ENCODE peak calls at places on chromosomes 6 and 20, in seven cellular contexts. S, F, E, G, A, P and O are unnamed samples.

GRCh38 chr6:73521351-73522254 is 771 bp upstream of the EEF1A1 start:
- DNase-seq in S (peak), F (no peak), E (no peak), G (peak), A (peak), P (no peak), O (peak)

GRCh38 chr6:12060780-12061619 is 48.9 kb downstream of the HIVEP1 start:
- DNase-seq in S (peak), F (peak), E (peak), G (no peak), A (peak), P (peak), O (peak)

GRCh38 chr6:64890609-64891008 is 816.4 kb downstream of the EYS start:
- DNase-seq in S (no peak), F (no peak), E (no peak), G (no peak), A (no peak), P (no peak), O (no peak)

GRCh38 chr20:23680151-23680550 is 8.7 kb downstream of the CST4 start:
- DNase-seq in S (no peak), F (no peak), E (no peak), G (no peak), A (peak), P (no peak), O (peak)

GRCh38 chr6:112398686-112399085 is 51.6 kb downstream of the RFPL4B start:
- DNase-seq in S (no peak), F (no peak), E (no peak), G (no peak), A (no peak), P (no peak), O (no peak)

GRCh38 chr6:56911847-56912246 is 43.1 kb upstream of the BEND6 start:
- DNase-seq in S (no peak), F (no peak), E (no peak), G (no peak), A (no peak), P (no peak), O (no peak)

GRCh38 chr6:121592955-121593665 is 157.7 kb downstream of the GJA1 start:
- DNase-seq in S (no peak), F (no peak), E (no peak), G (peak), A (no peak), P (no peak), O (no peak)

GRCh38 chr6:74741608-74742007 is 464.2 kb downstream of the COL12A1 start:
- DNase-seq in S (no peak), F (no peak), E (no peak), G (no peak), A (no peak), P (no peak), O (no peak)

GRCh38 chr6:113970808-113971676 is at the start of gene HDAC2:
- DNase-seq in S (peak), F (peak), E (peak), G (peak), A (peak), P (peak), O (peak)

GRCh38 chr6:12423852-12424251 is 133.7 kb downstream of the EDN1 start:
- DNase-seq in S (no peak), F (no peak), E (no peak), G (no peak), A (no peak), P (no peak), O (no peak)

GRCh38 chr6:135647521-135647920 is 150.0 kb upstream of the AHI1 start:
- DNase-seq in S (no peak), F (no peak), E (no peak), G (no peak), A (no peak), P (no peak), O (no peak)

GRCh38 chr6:125913864-125914351 is 42.7 kb upstream of the HINT3 start:
- DNase-seq in S (no peak), F (no peak), E (no peak), G (no peak), A (no peak), P (no peak), O (no peak)

GRCh38 chr6:159044899-159045727 is at the start of gene TAGAP:
- DNase-seq in S (peak), F (peak), E (no peak), G (peak), A (peak), P (peak), O (peak)

GRCh38 chr6:162976141-162976540 is 248.4 kb downstream of the PACRG start:
- DNase-seq in S (no peak), F (no peak), E (no peak), G (no peak), A (no peak), P (no peak), O (no peak)

GRCh38 chr6:25777031-25777430 is 22.5 kb downstream of the SLC17A4 start:
- DNase-seq in S (no peak), F (no peak), E (no peak), G (no peak), A (no peak), P (no peak), O (no peak)

GRCh38 chr6:138572885-138573284 is 73.6 kb upstream of the NHSL1 start:
- DNase-seq in S (no peak), F (no peak), E (no peak), G (no peak), A (no peak), P (no peak), O (no peak)

GRCh38 chr6:88517737-88518136 is 351.6 kb upstream of the CNR1 start:
- DNase-seq in S (no peak), F (no peak), E (no peak), G (no peak), A (no peak), P (no peak), O (no peak)